ENCODE peak calls at places on chromosomes 5 and 9, in nine cellular contexts. D is cardiac muscle cell, J is heart left ventricle, Z is gastrocnemius medialis, L is pancreas, Y is left ventricle myocardium inferior, K is tibial nerve, V is right atrium auricular region, M is IMR-90. U is an unnamed sample.

GRCh38 chr5:76083555-76084495 is 642 bp downstream of the SV2C start:
- DNase-seq in D (peak; percentile 44), J (no peak), Z (no peak), L (no peak), Y (no peak), K (no peak), V (no peak), M (no peak), U (no peak)

GRCh38 chr5:179601871-179602625 is 21.4 kb downstream of the HNRNPH1 start:
- DNase-seq in D (no peak), J (no peak), Z (no peak), L (peak; percentile 43), Y (no peak), K (no peak), V (no peak), M (no peak), U (no peak)

GRCh38 chr9:24712190-24712589 is 166.5 kb upstream of the IZUMO3 start:
- DNase-seq in D (no peak), J (no peak), Z (no peak), L (no peak), Y (no peak), K (no peak), V (no peak), M (no peak), U (no peak)

GRCh38 chr5:177317959-177318377 is 6.3 kb upstream of the MXD3 start:
- DNase-seq in D (peak; percentile 83), J (peak; percentile 77), Z (peak; percentile 64), L (peak; percentile 85), Y (peak; percentile 65), K (peak; percentile 42), V (peak; percentile 82), M (peak; percentile 80), U (peak; percentile 67)

GRCh38 chr5:149796025-149796424 is 65.9 kb downstream of the PPARGC1B start:
- DNase-seq in D (peak; percentile 51), J (no peak), Z (no peak), L (no peak), Y (no peak), K (no peak), V (no peak), M (peak; percentile 36), U (no peak)

GRCh38 chr9:13857521-13857920 is 456.4 kb downstream of the NFIB start:
- DNase-seq in D (no peak), J (no peak), Z (no peak), L (no peak), Y (no peak), K (no peak), V (no peak), M (peak; percentile 61), U (no peak)

GRCh38 chr9:9352877-9353481 is 1259.8 kb downstream of the PTPRD start:
- DNase-seq in D (peak; percentile 39), J (no peak), Z (no peak), L (no peak), Y (no peak), K (no peak), V (no peak), M (no peak), U (no peak)

GRCh38 chr5:107011530-107012115 is 659.1 kb downstream of the EFNA5 start:
- DNase-seq in D (no peak), J (no peak), Z (peak; percentile 28), L (no peak), Y (no peak), K (no peak), V (no peak), M (no peak), U (no peak)

GRCh38 chr5:141521244-141521781 is 32.4 kb downstream of the PCDHGC5 start:
- DNase-seq in D (no peak), J (no peak), Z (peak; percentile 62), L (no peak), Y (no peak), K (peak; percentile 28), V (no peak), M (peak; percentile 100), U (peak; percentile 80)

GRCh38 chr9:127232833-127233549 is 31.6 kb upstream of the GARNL3 start:
- DNase-seq in D (no peak), J (no peak), Z (no peak), L (no peak), Y (no peak), K (no peak), V (no peak), M (no peak), U (no peak)

GRCh38 chr5:463301-463700 is 20.3 kb downstream of the EXOC3 start:
- DNase-seq in D (no peak), J (peak; percentile 12), Z (no peak), L (no peak), Y (no peak), K (no peak), V (no peak), M (no peak), U (no peak)

GRCh38 chr5:144017119-144017518 is 153.3 kb downstream of the YIPF5 start:
- DNase-seq in D (no peak), J (no peak), Z (no peak), L (no peak), Y (no peak), K (no peak), V (no peak), M (no peak), U (no peak)

GRCh38 chr5:87435144-87435694 is 22.5 kb upstream of the CCNH start:
- DNase-seq in D (no peak), J (no peak), Z (no peak), L (no peak), Y (no peak), K (no peak), V (no peak), M (no peak), U (no peak)

GRCh38 chr5:179906795-179907569 is 715 bp downstream of the TBC1D9B start:
- DNase-seq in D (peak; percentile 59), J (no peak), Z (peak; percentile 58), L (peak; percentile 70), Y (no peak), K (no peak), V (no peak), M (peak; percentile 7), U (no peak)

GRCh38 chr5:33558489-33558888 is 117.7 kb downstream of the TARS1 start:
- DNase-seq in D (no peak), J (no peak), Z (no peak), L (no peak), Y (no peak), K (no peak), V (no peak), M (no peak), U (no peak)

GRCh38 chr5:33563530-33563929 is 122.8 kb downstream of the TARS1 start:
- DNase-seq in D (no peak), J (no peak), Z (no peak), L (no peak), Y (no peak), K (no peak), V (no peak), M (no peak), U (no peak)

GRCh38 chr5:33565304-33565703 is 124.5 kb downstream of the TARS1 start:
- DNase-seq in D (no peak), J (no peak), Z (peak; percentile 23), L (no peak), Y (peak; percentile 38), K (no peak), V (no peak), M (no peak), U (no peak)

DNA sequence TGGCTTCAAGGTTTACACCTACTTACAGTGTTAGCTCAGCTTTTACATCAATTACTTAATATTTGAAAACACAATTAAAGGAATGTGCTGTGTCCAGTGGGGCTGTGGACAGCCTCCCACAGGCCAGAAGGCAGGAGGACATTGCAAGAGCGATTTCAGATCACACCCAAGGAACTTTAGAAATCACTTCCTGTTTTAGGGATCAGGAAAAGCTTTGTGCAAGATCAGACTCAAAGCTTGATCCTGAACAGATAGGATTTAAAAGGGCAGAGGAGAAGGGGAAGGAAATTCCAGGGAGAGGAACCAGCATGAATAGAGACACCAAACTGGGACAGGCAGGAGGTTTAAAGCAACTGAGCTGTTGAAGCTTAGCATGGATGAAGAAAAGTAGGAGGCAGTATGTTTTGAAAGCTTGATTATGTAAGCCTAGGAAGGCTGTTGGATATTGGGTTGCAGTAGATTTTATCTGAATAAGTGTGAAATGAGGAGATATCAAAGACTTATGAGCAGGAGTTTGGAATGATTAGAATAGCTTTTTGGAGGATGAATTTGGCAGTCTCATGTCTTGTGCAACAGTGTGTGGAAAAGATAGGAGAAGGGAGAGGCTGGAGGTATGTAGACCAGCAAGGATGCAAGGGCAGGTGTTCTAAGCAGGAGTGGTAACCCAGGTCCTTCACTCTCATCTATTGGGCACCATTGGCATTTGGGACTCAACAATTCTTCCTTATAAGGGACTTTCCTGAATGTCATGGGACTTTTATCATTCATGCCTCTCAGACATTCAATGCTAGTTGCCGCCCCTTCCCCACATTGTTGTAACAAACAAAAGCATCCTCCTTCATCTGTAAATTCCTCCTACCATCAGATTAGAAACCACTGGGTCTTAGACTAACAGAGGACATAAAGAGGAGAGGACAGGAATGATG is 123.5 kb downstream of the TARS1 start:
- DNase-seq in D (no peak), J (no peak), Z (no peak), L (no peak), Y (no peak), K (no peak), V (no peak), M (no peak), U (no peak)
- H3K27ac ChIP-seq in D (no peak overlapping the region), J (no peak overlapping the region), Z (no peak overlapping the region), L (no peak overlapping the region), Y (peak overlapping the region; percentile 36), K (no peak overlapping the region), V (no peak overlapping the region), M (no peak overlapping the region), U (no peak overlapping the region)

GRCh38 chr5:91643796-91644195 is 260.7 kb upstream of the ARRDC3 start:
- DNase-seq in D (no peak), J (no peak), Z (no peak), L (no peak), Y (no peak), K (no peak), V (no peak), M (peak; percentile 16), U (no peak)
- H3K4me1 ChIP-seq in D (no peaks in the 10 kb centered on the region), J (no peaks in the 10 kb centered on the region), Z (no peaks in the 10 kb centered on the region), L (no peaks in the 10 kb centered on the region), Y (peaks cover 2% of the 10 kb centered on the region), K (no peaks in the 10 kb centered on the region), V (no peaks in the 10 kb centered on the region), M (no peaks in the 10 kb centered on the region), U (no peaks in the 10 kb centered on the region)

DNA sequence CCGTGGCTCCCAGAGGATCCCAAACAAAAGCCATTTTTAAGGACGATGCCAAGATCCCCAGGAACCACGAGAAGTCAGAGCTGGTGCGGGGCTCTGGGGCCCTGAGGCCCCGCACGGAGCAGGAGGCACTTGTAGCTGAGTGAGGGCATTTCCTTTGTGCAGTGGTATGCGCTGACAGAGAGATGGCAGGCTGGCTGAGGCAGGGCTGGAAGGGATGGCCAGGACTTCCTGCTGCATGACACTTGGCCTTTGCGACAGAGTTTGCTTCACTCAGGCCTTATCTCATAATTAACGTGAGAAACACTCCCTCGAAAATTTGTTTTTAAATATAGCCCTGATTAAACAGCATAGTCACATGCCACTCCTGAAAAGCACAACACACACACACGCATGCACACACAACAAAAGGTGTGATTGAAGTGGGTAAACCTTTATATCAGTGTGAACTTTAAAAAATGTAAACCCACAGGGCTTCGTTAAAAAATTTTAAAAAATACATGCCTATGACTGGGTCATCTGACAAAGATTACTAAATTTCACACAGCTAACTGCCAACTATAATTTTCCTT is 536.6 kb downstream of the PDE4D start:
- DNase-seq in D (peak; percentile 89), J (peak; percentile 67), Z (peak; percentile 76), L (no peak), Y (peak; percentile 66), K (no peak), V (peak; percentile 73), M (no peak), U (no peak)
- H3K27ac ChIP-seq in D (peak overlapping the region; percentile 97), J (peak overlapping the region; percentile 29), Z (peak overlapping the region; percentile 82), L (no peak overlapping the region), Y (peak overlapping the region; percentile 86), K (no peak overlapping the region), V (peak overlapping the region; percentile 76), M (no peak overlapping the region), U (no peak overlapping the region)

GRCh38 chr5:142808778-142809606 is 38.8 kb downstream of the ARHGAP26 start:
- DNase-seq in D (no peak), J (no peak), Z (no peak), L (no peak), Y (no peak), K (no peak), V (no peak), M (no peak), U (no peak)
- H3K4me1 ChIP-seq in D (peaks cover 16% of the 10 kb centered on the region), J (peaks cover 71% of the 10 kb centered on the region), Z (peaks cover 49% of the 10 kb centered on the region), L (peaks cover 5% of the 10 kb centered on the region), Y (peaks cover 88% of the 10 kb centered on the region), K (no peaks in the 10 kb centered on the region), V (no peaks in the 10 kb centered on the region), M (peaks cover 3% of the 10 kb centered on the region), U (peaks cover 14% of the 10 kb centered on the region)